ENCODE peak calls at places on chromosomes 7 and 10, in six cellular contexts. X, R, D, Q, U and B are unnamed samples.

GRCh38 chr10:16741540-16741939 is 75.7 kb downstream of the RSU1 start:
- DNase-seq in U (no peak), Q (no peak), X (no peak), R (no peak), D (no peak), B (no peak)

GRCh38 chr7:20220824-20221547 is 3.8 kb upstream of the MACC1 start:
- DNase-seq in X (peak; percentile 97), U (no peak), D (peak; percentile 89), Q (no peak), R (no peak), B (no peak)

GRCh38 chr10:63266337-63267327 is 133.5 kb downstream of the NRBF2 start:
- DNase-seq in Q (no peak), U (no peak), D (no peak), R (no peak), X (no peak), B (peak; percentile 24)

GRCh38 chr7:150322833-150323681 is at the start of the genes ACTR3C and LRRC61:
- DNase-seq in D (no peak), Q (peak; percentile 44), X (no peak), U (peak; percentile 82), R (no peak), B (no peak)

GRCh38 chr10:60666221-60666620 is 112.1 kb upstream of the CDK1 start:
- DNase-seq in X (no peak), Q (no peak), D (no peak), R (no peak), U (peak; percentile 20), B (no peak)

GRCh38 chr7:137923380-137923779 is 76.6 kb upstream of the DGKI start:
- DNase-seq in U (no peak), X (peak; percentile 93), R (no peak), Q (no peak), D (no peak), B (peak; percentile 51)

GRCh38 chr7:138014686-138015085 is 12.8 kb upstream of the CREB3L2 start:
- DNase-seq in X (no peak), D (no peak), R (no peak), Q (no peak), U (no peak), B (no peak)

GRCh38 chr7:17584822-17585221 is 286.4 kb downstream of the AHR start:
- DNase-seq in X (peak; percentile 73), R (no peak), D (peak; percentile 49), Q (no peak), U (no peak), B (no peak)

GRCh38 chr7:4706384-4707032 is 24.4 kb downstream of the FOXK1 start:
- DNase-seq in U (no peak), Q (no peak), D (no peak), R (no peak), X (peak; percentile 64), B (no peak)

GRCh38 chr7:169854-170172 is 22.6 kb upstream of the FAM20C start:
- DNase-seq in X (no peak), D (no peak), U (no peak), Q (no peak), R (peak; percentile 68), B (no peak)

GRCh38 chr10:46106410-46107255 is 60.6 kb upstream of the MSMB start:
- DNase-seq in U (peak; percentile 71), X (peak; percentile 12), R (peak; percentile 89), D (no peak), Q (no peak), B (no peak)

GRCh38 chr7:1725199-1725701 is 55.2 kb downstream of the ELFN1 start:
- DNase-seq in X (no peak), D (no peak), R (no peak), U (peak; percentile 19), Q (no peak), B (no peak)

GRCh38 chr10:77355844-77356243 is 281.8 kb downstream of the KCNMA1 start:
- DNase-seq in U (no peak), D (peak; percentile 64), R (no peak), Q (no peak), X (peak; percentile 95), B (peak; percentile 86)

GRCh38 chr7:76201732-76202665 is at the start of gene SRRM3:
- DNase-seq in Q (peak; percentile 38), X (peak; percentile 72), D (peak; percentile 37), R (peak; percentile 93), U (peak; percentile 92), B (no peak)

GRCh38 chr7:26549281-26549943 is 257.8 kb downstream of the SNX10 start:
- DNase-seq in X (no peak), R (no peak), D (no peak), U (no peak), Q (peak; percentile 44), B (no peak)

GRCh38 chr10:118052816-118053215 is 6.1 kb upstream of the RAB11FIP2 start:
- DNase-seq in R (no peak), X (no peak), Q (no peak), D (no peak), U (no peak), B (no peak)

GRCh38 chr10:45649296-45649695 is 23.3 kb downstream of the ZFAND4 start:
- DNase-seq in U (no peak), D (no peak), R (no peak), X (no peak), Q (no peak), B (no peak)

GRCh38 chr7:1966631-1967200 is 266.0 kb downstream of the MAD1L1 start:
- DNase-seq in Q (no peak), D (no peak), U (no peak), X (no peak), R (peak; percentile 66), B (no peak)

GRCh38 chr10:24722676-24723385 is 856 bp downstream of the ARHGAP21 start:
- DNase-seq in Q (peak; percentile 34), D (no peak), X (peak; percentile 40), U (peak; percentile 83), R (peak; percentile 91), B (no peak)

GRCh38 chr7:69342154-69342884 is 256.0 kb upstream of the AUTS2 start:
- DNase-seq in X (no peak), U (no peak), Q (no peak), R (no peak), D (no peak), B (no peak)

GRCh38 chr7:55534262-55534915 is 37.9 kb downstream of the VOPP1 start:
- DNase-seq in Q (no peak), X (peak; percentile 81), D (no peak), U (no peak), R (no peak), B (no peak)

GRCh38 chr7:119572541-119572940 is 700.4 kb upstream of the KCND2 start:
- DNase-seq in X (no peak), R (peak; percentile 67), D (no peak), Q (no peak), U (no peak), B (no peak)

GRCh38 chr7:119578116-119578515 is 694.9 kb upstream of the KCND2 start:
- DNase-seq in Q (no peak), R (no peak), D (no peak), X (no peak), U (no peak), B (no peak)

DNA sequence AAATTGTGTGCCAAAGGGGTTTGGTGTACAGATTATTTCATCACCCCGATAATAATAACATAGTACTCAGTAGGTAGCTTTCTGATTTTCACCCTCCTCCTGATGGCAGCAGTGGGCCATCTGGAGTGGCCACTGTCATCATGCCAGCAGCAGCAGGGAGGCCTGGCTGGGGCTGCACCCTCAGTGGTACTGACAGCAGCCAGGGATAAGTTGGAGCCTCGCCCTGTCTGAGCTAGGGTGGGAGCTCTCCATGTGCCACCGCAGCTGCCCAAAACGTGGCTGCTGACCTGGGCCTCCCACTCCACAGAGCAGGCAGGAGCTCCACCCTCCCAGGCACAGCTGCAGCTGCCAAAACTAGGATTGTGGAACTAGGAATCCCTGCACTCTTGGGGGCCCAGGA is 700.8 kb upstream of the KCND2 start:
- DNase-seq in D (no peak), X (no peak), U (no peak), R (no peak), Q (no peak), B (no peak)
- H3K27ac ChIP-seq in D (no peak overlapping the region), X (no peak overlapping the region), U (no peak overlapping the region), R (no peak overlapping the region), Q (no peak overlapping the region), B (no peak overlapping the region)

DNA sequence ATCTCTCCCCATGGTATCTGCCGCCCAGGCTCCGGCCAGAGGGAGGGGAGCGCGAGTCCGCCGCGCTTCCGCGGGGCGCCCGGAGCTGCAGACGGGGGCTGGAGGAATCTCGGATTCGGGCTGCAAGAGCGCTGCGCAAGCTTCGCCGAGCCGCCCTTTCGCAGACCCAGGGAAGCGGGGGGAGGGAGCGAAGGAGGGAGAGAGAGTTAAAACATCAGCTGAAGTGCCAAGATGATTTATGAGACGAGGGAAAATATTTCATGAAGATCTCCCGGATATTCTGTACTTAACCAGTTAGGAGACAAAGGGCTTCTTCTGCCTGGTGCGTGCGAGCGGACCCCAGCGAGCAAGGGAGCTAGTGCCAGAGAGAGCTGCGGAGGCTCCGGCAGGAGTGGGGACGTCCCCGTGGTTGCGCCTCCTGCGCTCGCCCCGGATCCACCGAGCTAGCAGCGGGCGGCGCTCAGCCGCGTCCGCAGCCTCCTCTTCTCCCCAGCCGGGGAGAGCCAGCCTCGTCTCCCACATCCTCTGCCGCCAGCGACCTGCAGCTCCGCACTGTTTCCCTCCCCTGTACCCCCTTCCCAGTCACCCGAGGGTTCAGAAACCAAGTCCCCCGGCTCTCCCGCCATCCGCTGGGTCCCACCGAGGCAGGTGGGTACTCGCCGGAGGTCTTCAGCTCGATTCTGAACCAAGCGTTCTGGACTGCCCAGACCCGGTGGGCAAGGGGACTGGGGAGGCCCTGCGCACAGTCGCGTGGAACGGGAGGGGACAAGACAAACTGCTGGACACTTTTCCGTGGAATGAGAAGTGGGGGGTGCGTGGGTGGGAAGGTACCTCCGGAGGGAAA is 1.0 kb upstream of the PAX2 start:
- DNase-seq in X (no peak), U (no peak), D (no peak), Q (no peak), R (no peak), B (no peak)
- H3K4me3 ChIP-seq in X (no peak overlapping the region), U (no peak overlapping the region), D (no peak overlapping the region), Q (no peak overlapping the region), R (no peak overlapping the region), B (peak overlapping the region; percentile 67)

GRCh38 chr7:99994819-99995218 is 19.0 kb upstream of the AZGP1 start:
- DNase-seq in X (no peak), U (no peak), Q (no peak), D (no peak), R (peak; percentile 40), B (no peak)

GRCh38 chr7:99992330-99993037 is 16.7 kb upstream of the AZGP1 start:
- DNase-seq in D (no peak), U (no peak), Q (no peak), R (peak; percentile 63), X (no peak), B (no peak)

GRCh38 chr7:100000239-100000638 is 15.2 kb upstream of the ZKSCAN1 start:
- DNase-seq in U (no peak), D (no peak), Q (no peak), X (no peak), R (peak; percentile 45), B (no peak)

GRCh38 chr7:99996755-99997544 is 18.4 kb upstream of the ZKSCAN1 start:
- DNase-seq in Q (no peak), X (no peak), R (no peak), D (no peak), U (no peak), B (no peak)

GRCh38 chr7:99997545-99998137 is 17.8 kb upstream of the ZKSCAN1 start:
- DNase-seq in U (peak; percentile 59), R (peak; percentile 82), X (no peak), Q (peak; percentile 29), D (no peak), B (no peak)
- H3K27ac ChIP-seq in U (peak overlapping the region; percentile 85), R (no peak overlapping the region), X (no peak overlapping the region), Q (peak overlapping the region; percentile 73), D (no peak overlapping the region), B (peak overlapping the region; percentile 18)

DNA sequence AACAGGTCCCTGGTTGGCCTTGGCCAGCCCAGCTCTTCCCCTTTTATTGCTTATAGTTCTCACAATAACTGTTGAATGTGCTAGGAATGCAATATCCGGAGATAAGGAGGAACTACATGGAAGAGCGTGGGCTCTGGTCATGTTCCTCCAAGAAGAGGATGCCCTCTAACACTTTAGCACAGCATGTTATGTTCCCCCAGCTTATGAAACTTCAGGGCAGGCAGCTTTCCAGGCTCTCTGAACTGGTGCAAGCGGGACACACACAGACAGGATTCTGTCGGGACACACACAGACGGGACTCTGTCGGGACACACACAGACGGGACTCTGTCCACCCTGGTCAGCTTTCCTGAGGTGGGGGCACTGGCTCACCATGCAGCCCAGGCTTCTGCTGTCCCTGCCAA is 141.6 kb downstream of the PKD1L1 start:
- DNase-seq in Q (peak; percentile 60), R (no peak), X (no peak), U (no peak), D (no peak), B (no peak)
- H3K4me3 ChIP-seq in Q (no peak overlapping the region), R (no peak overlapping the region), X (no peak overlapping the region), U (no peak overlapping the region), D (no peak overlapping the region), B (no peak overlapping the region)